ENCODE peak calls at places on chromosomes 6 and 20, in five cellular contexts. One of them, this sample, is unnamed.

GRCh38 chr6:142911395-142911794 is 33.6 kb downstream of the HIVEP2 start:
- DNase-seq in lower lobe of right lung: no peak
- DNase-seq in iPS-NIHi11: no peak
- DNase-seq in posterior vena cava: no peak
- DNase-seq in nephron progenitor cell: no peak
- DNase-seq in this sample: no peak

GRCh38 chr6:2749972-2750600 is 636 bp downstream of the MYLK4 start:
- DNase-seq in lower lobe of right lung: no peak
- DNase-seq in iPS-NIHi11: peak
- DNase-seq in posterior vena cava: no peak
- DNase-seq in nephron progenitor cell: peak
- DNase-seq in this sample: peak

GRCh38 chr6:42088101-42088591 is 37.8 kb downstream of the TAF8 start:
- DNase-seq in lower lobe of right lung: no peak
- DNase-seq in iPS-NIHi11: peak
- DNase-seq in posterior vena cava: no peak
- DNase-seq in nephron progenitor cell: no peak
- DNase-seq in this sample: peak

GRCh38 chr6:112501705-112502104 is 154.6 kb downstream of the RFPL4B start:
- DNase-seq in lower lobe of right lung: no peak
- DNase-seq in iPS-NIHi11: peak
- DNase-seq in posterior vena cava: no peak
- DNase-seq in nephron progenitor cell: peak
- DNase-seq in this sample: peak

GRCh38 chr6:79525272-79526100 is 11.7 kb downstream of the LCA5 start:
- DNase-seq in lower lobe of right lung: no peak
- DNase-seq in iPS-NIHi11: no peak
- DNase-seq in posterior vena cava: peak
- DNase-seq in nephron progenitor cell: peak
- DNase-seq in this sample: peak

GRCh38 chr6:149888659-149889058 is 9.3 kb downstream of the RAET1E start:
- DNase-seq in lower lobe of right lung: no peak
- DNase-seq in iPS-NIHi11: no peak
- DNase-seq in posterior vena cava: no peak
- DNase-seq in nephron progenitor cell: no peak
- DNase-seq in this sample: no peak

GRCh38 chr6:73050706-73051105 is 174.6 kb downstream of the KHDC1L start:
- DNase-seq in lower lobe of right lung: no peak
- DNase-seq in iPS-NIHi11: no peak
- DNase-seq in posterior vena cava: no peak
- DNase-seq in nephron progenitor cell: no peak
- DNase-seq in this sample: no peak

GRCh38 chr6:69019832-69020231 is 384.8 kb downstream of the ADGRB3 start:
- DNase-seq in lower lobe of right lung: no peak
- DNase-seq in iPS-NIHi11: no peak
- DNase-seq in posterior vena cava: no peak
- DNase-seq in nephron progenitor cell: no peak
- DNase-seq in this sample: no peak

GRCh38 chr6:161347988-161348627 is 74.2 kb upstream of the AGPAT4 start:
- DNase-seq in lower lobe of right lung: no peak
- DNase-seq in iPS-NIHi11: no peak
- DNase-seq in posterior vena cava: no peak
- DNase-seq in nephron progenitor cell: no peak
- DNase-seq in this sample: no peak

GRCh38 chr6:142328070-142328469 is 26.3 kb downstream of the ADGRG6 start:
- DNase-seq in lower lobe of right lung: no peak
- DNase-seq in iPS-NIHi11: no peak
- DNase-seq in posterior vena cava: no peak
- DNase-seq in nephron progenitor cell: no peak
- DNase-seq in this sample: no peak

GRCh38 chr6:167708501-167709094 is 118.1 kb upstream of the AFDN start:
- DNase-seq in lower lobe of right lung: no peak
- DNase-seq in iPS-NIHi11: no peak
- DNase-seq in posterior vena cava: peak
- DNase-seq in nephron progenitor cell: no peak
- DNase-seq in this sample: no peak

GRCh38 chr20:58458342-58459057 is 56.7 kb downstream of the APCDD1L start:
- DNase-seq in lower lobe of right lung: no peak
- DNase-seq in iPS-NIHi11: no peak
- DNase-seq in posterior vena cava: no peak
- DNase-seq in nephron progenitor cell: no peak
- DNase-seq in this sample: no peak

GRCh38 chr6:160101262-160102205 is 20.1 kb upstream of the SLC22A1 start:
- DNase-seq in lower lobe of right lung: no peak
- DNase-seq in iPS-NIHi11: no peak
- DNase-seq in posterior vena cava: peak
- DNase-seq in nephron progenitor cell: no peak
- DNase-seq in this sample: no peak

GRCh38 chr20:13221673-13222318 is 722 bp downstream of the ISM1 start:
- DNase-seq in lower lobe of right lung: peak
- DNase-seq in iPS-NIHi11: peak
- DNase-seq in posterior vena cava: peak
- DNase-seq in nephron progenitor cell: peak
- DNase-seq in this sample: peak

GRCh38 chr6:21467091-21467490 is 126.5 kb upstream of the SOX4 start:
- DNase-seq in lower lobe of right lung: no peak
- DNase-seq in iPS-NIHi11: no peak
- DNase-seq in posterior vena cava: no peak
- DNase-seq in nephron progenitor cell: no peak
- DNase-seq in this sample: no peak

GRCh38 chr6:125365230-125365629 is 63.5 kb upstream of the HDDC2 start:
- DNase-seq in lower lobe of right lung: no peak
- DNase-seq in iPS-NIHi11: no peak
- DNase-seq in posterior vena cava: no peak
- DNase-seq in nephron progenitor cell: no peak
- DNase-seq in this sample: no peak

GRCh38 chr6:123589317-123589716 is 47.4 kb downstream of the TRDN start:
- DNase-seq in lower lobe of right lung: no peak
- DNase-seq in iPS-NIHi11: no peak
- DNase-seq in posterior vena cava: no peak
- DNase-seq in nephron progenitor cell: no peak
- DNase-seq in this sample: no peak

GRCh38 chr6:111789593-111789992 is 83.7 kb downstream of the FYN start:
- DNase-seq in lower lobe of right lung: no peak
- DNase-seq in iPS-NIHi11: no peak
- DNase-seq in posterior vena cava: peak
- DNase-seq in nephron progenitor cell: no peak
- DNase-seq in this sample: no peak

GRCh38 chr6:1436334-1437306 is 47.2 kb downstream of the FOXF2 start:
- DNase-seq in lower lobe of right lung: no peak
- DNase-seq in iPS-NIHi11: peak
- DNase-seq in posterior vena cava: no peak
- DNase-seq in nephron progenitor cell: peak
- DNase-seq in this sample: peak

GRCh38 chr20:63977392-63978276 is 1.8 kb downstream of the SAMD10 start:
- DNase-seq in lower lobe of right lung: no peak
- DNase-seq in iPS-NIHi11: no peak
- DNase-seq in posterior vena cava: no peak
- DNase-seq in nephron progenitor cell: no peak
- DNase-seq in this sample: no peak

GRCh38 chr6:4174042-4174441 is 38.7 kb upstream of the ECI2 start:
- DNase-seq in lower lobe of right lung: no peak
- DNase-seq in iPS-NIHi11: no peak
- DNase-seq in posterior vena cava: no peak
- DNase-seq in nephron progenitor cell: no peak
- DNase-seq in this sample: no peak

GRCh38 chr6:159758031-159759001 is 3.5 kb upstream of the ACAT2 start:
- DNase-seq in lower lobe of right lung: no peak
- DNase-seq in iPS-NIHi11: peak
- DNase-seq in posterior vena cava: no peak
- DNase-seq in nephron progenitor cell: no peak
- DNase-seq in this sample: peak

GRCh38 chr6:137765044-137765443 is 102.0 kb upstream of the TNFAIP3 start:
- DNase-seq in lower lobe of right lung: no peak
- DNase-seq in iPS-NIHi11: no peak
- DNase-seq in posterior vena cava: no peak
- DNase-seq in nephron progenitor cell: no peak
- DNase-seq in this sample: no peak

GRCh38 chr6:170290306-170291128 is at the start of gene DLL1:
- DNase-seq in lower lobe of right lung: peak
- DNase-seq in iPS-NIHi11: no peak
- DNase-seq in posterior vena cava: peak
- DNase-seq in nephron progenitor cell: peak
- DNase-seq in this sample: peak

GRCh38 chr6:46648869-46649488 is 3.6 kb downstream of the CYP39A1 start:
- DNase-seq in lower lobe of right lung: no peak
- DNase-seq in iPS-NIHi11: no peak
- DNase-seq in posterior vena cava: no peak
- DNase-seq in nephron progenitor cell: no peak
- DNase-seq in this sample: no peak

GRCh38 chr6:137045221-137045789 is 540 bp upstream of the IL20RA start:
- DNase-seq in lower lobe of right lung: no peak
- DNase-seq in iPS-NIHi11: no peak
- DNase-seq in posterior vena cava: no peak
- DNase-seq in nephron progenitor cell: no peak
- DNase-seq in this sample: no peak

GRCh38 chr20:44627364-44628010 is 24.0 kb downstream of the ADA start:
- DNase-seq in lower lobe of right lung: no peak
- DNase-seq in iPS-NIHi11: no peak
- DNase-seq in posterior vena cava: no peak
- DNase-seq in nephron progenitor cell: no peak
- DNase-seq in this sample: no peak

GRCh38 chr6:136508701-136509387 is 41.4 kb downstream of the MAP7 start:
- DNase-seq in lower lobe of right lung: no peak
- DNase-seq in iPS-NIHi11: no peak
- DNase-seq in posterior vena cava: no peak
- DNase-seq in nephron progenitor cell: no peak
- DNase-seq in this sample: no peak